ENCODE peak calls at places on chromosomes 1 and 21, in eight cellular contexts. O, I, V, X, K, B, C and T are unnamed samples.

GRCh38 chr1:116754203-116754977 is at the start of gene CD2:
- DNase-seq in I (no peak), B (no peak), X (no peak), C (no peak), O (no peak), K (peak; percentile 21), V (no peak), T (no peak)

GRCh38 chr21:15240846-15241245 is 176.0 kb upstream of the NRIP1 start:
- DNase-seq in I (no peak), V (no peak), X (no peak), C (no peak), K (no peak), O (no peak), B (no peak), T (no peak)

GRCh38 chr21:16473965-16474364 is 744.2 kb downstream of the USP25 start:
- DNase-seq in X (no peak), V (no peak), I (peak; percentile 59), O (no peak), B (no peak), C (no peak), K (peak; percentile 12), T (no peak)

GRCh38 chr1:167538657-167539056 is 14.9 kb downstream of the CREG1 start:
- DNase-seq in B (no peak), X (peak; percentile 48), C (no peak), K (no peak), I (no peak), O (no peak), V (no peak), T (no peak)

GRCh38 chr1:44407430-44408180 is 2.5 kb downstream of the RNF220 start:
- DNase-seq in C (no peak), I (no peak), O (no peak), X (no peak), V (no peak), K (no peak), B (peak; percentile 54), T (no peak)

GRCh38 chr21:31337086-31337485 is 7.0 kb downstream of the TIAM1 start:
- DNase-seq in I (no peak), X (no peak), B (no peak), O (no peak), C (no peak), V (no peak), K (no peak), T (no peak)

GRCh38 chr1:1003618-1004419 is 3.9 kb upstream of the HES4 start:
- DNase-seq in B (peak; percentile 43), C (no peak), I (no peak), K (no peak), V (no peak), O (no peak), X (no peak), T (peak; percentile 14)

GRCh38 chr1:181097242-181097641 is 8.7 kb downstream of the IER5 start:
- DNase-seq in V (no peak), O (no peak), I (no peak), X (no peak), K (no peak), C (no peak), B (no peak), T (no peak)

GRCh38 chr1:2529776-2530500 is at the start of gene HES5:
- DNase-seq in I (no peak), O (no peak), V (no peak), B (no peak), K (no peak), X (no peak), C (no peak), T (no peak)

GRCh38 chr1:2528611-2528965 is 1.5 kb downstream of the HES5 start:
- DNase-seq in B (no peak), V (no peak), K (no peak), I (no peak), O (no peak), X (no peak), C (no peak), T (no peak)

GRCh38 chr1:2532485-2533160 is 2.6 kb upstream of the HES5 start:
- DNase-seq in C (no peak), B (no peak), K (no peak), V (no peak), I (no peak), O (no peak), X (no peak), T (no peak)

GRCh38 chr1:2528966-2529750 is 905 bp downstream of the HES5 start:
- DNase-seq in B (peak; percentile 80), I (peak; percentile 46), K (peak; percentile 17), X (no peak), C (no peak), V (no peak), O (peak; percentile 83), T (no peak)

DNA sequence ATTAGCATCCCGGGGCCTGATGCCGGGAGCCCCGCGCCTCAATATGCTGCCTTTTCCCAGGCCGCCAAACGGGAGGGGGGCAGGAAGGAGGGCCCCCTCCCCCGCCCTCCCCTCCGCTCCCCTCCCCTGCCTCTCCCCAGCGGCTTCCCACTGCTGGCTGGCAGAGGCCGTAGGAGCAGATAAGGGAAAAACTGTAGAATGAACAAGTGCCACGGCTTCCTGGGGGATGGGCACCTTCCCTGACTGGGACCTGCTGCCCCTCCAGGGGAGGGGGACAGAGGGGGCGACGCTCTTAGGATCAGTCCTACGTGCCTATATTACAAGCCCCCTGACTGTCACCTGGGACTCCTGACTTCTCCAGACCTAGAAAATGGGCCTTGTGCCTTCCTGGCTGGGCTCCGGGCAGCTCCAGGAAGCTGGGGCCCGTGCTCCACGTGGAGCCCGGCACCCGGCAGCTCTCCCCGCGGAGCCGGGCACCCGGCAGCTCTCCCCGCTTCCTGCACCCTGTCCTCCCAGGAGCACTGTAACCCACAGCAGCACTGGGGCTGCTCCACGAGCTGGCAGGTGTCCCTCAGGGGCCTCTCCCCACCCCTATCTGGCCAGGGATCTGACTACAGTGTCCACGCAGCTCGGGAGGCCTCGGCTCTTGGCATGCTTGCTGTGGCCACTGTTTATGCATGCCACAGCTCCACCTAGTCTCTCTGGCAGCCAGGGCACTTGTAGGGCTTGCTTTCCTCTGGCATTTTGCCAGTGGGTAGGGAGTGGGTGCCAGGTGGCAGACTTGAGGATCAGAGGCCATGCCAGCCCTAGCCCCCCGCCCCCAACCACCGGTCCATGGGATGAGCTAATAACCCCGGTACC is 668 bp upstream of the HES5 start:
- DNase-seq in B (no peak), C (no peak), O (no peak), X (no peak), K (peak; percentile 60), V (no peak), I (no peak), T (no peak)
- H3K4me3 ChIP-seq in B (peak overlapping the region; percentile 72), C (no peak overlapping the region), O (no peak overlapping the region), X (no peak overlapping the region), K (no peak overlapping the region), V (no peak overlapping the region), I (peak overlapping the region; percentile 42), T (no peak overlapping the region)

GRCh38 chr1:212226467-212226866 is 58.7 kb upstream of the PPP2R5A start:
- DNase-seq in C (no peak), K (no peak), V (no peak), B (no peak), O (no peak), X (no peak), I (no peak), T (no peak)

GRCh38 chr1:212228076-212228475 is 57.1 kb upstream of the PPP2R5A start:
- DNase-seq in C (no peak), K (no peak), I (no peak), B (no peak), X (no peak), O (no peak), V (no peak), T (no peak)

GRCh38 chr1:212229654-212230053 is 55.6 kb upstream of the PPP2R5A start:
- DNase-seq in B (no peak), C (no peak), X (no peak), K (no peak), V (no peak), O (no peak), I (no peak), T (peak; percentile 43)

GRCh38 chr1:212230329-212230728 is 54.9 kb upstream of the PPP2R5A start:
- DNase-seq in V (no peak), B (no peak), K (peak; percentile 82), I (no peak), X (no peak), C (no peak), O (no peak), T (no peak)

DNA sequence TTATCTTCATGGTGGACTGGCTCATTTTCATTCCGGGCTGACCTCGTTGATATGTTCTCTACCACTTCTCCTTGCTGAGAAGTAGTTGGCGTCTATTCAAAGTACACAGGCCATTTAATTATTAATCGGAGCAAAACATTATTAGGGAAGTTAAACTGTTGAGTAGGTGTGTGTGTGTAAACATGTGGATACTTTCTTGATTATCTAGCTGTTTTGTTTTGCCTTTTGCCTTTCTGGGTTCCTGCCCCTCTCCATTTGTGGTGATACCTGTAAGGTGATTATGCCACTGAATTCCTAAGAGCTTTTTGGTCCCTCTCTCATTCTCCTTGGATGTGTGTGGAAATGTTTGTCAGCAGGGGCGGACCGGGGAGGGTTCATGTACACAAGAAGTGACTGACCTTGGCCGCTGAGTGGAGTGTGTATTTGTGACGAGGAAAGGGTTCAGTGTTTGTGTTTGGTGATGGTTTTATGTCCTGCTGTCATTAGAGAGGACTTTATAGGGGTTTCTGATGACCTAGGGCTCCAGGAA is 56.6 kb upstream of the PPP2R5A start:
- DNase-seq in C (no peak), X (peak; percentile 43), K (no peak), O (peak; percentile 88), B (no peak), I (no peak), V (no peak), T (no peak)
- H3K27ac ChIP-seq in C (no peak overlapping the region), X (no peak overlapping the region), K (peak overlapping the region; percentile 94), O (peak overlapping the region; percentile 93), B (no peak overlapping the region), I (no peak overlapping the region), V (no peak overlapping the region), T (no peak overlapping the region)

GRCh38 chr1:22383526-22384291 is 67.9 kb upstream of the ZBTB40 start:
- DNase-seq in K (no peak), O (no peak), I (no peak), B (no peak), V (no peak), X (peak; percentile 21), C (no peak), T (no peak)

GRCh38 chr1:22386774-22387173 is 64.9 kb upstream of the ZBTB40 start:
- DNase-seq in I (no peak), K (no peak), O (no peak), V (no peak), C (no peak), B (no peak), X (no peak), T (no peak)

GRCh38 chr1:22388666-22389455 is 62.8 kb upstream of the ZBTB40 start:
- DNase-seq in X (peak; percentile 11), K (no peak), C (no peak), B (no peak), V (no peak), O (no peak), I (peak; percentile 40), T (no peak)

GRCh38 chr1:22385537-22385936 is 66.1 kb upstream of the ZBTB40 start:
- DNase-seq in X (no peak), V (no peak), B (no peak), K (no peak), O (no peak), I (no peak), C (no peak), T (no peak)

GRCh38 chr1:22387888-22388564 is 63.6 kb upstream of the ZBTB40 start:
- DNase-seq in V (no peak), B (no peak), K (no peak), I (no peak), X (no peak), C (no peak), O (no peak), T (no peak)
- TF ChIP-seq POLR2A in V (no peak), B (no peak), K (no peak), I (no peak), X (no peak), C (no peak), O (no peak), T (no peak)

DNA sequence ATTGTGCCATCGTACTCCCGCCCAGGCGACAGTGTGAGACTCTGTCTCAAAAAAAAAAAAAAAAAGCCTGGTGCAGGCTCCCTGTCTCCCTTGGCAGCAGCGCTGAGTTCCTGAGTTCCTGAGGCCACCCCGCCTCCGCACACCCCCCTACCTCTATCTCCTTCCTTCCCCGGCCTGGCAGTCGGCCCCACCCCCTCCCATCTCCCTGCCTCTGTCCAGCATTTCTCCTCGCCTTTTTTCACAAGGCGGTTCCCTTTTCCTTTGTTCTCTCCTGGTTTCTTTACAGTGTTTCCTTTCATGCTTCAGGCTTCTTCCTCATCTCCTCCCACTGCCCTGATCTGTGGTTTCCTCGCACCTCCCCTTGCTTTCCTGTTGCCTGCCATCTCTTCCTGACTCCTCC is 2.7 kb downstream of the RORC start:
- DNase-seq in I (peak; percentile 83), B (peak; percentile 62), X (no peak), O (peak; percentile 62), V (peak; percentile 53), C (no peak), K (peak; percentile 82), T (no peak)
- H3K4me3 ChIP-seq in I (no peak overlapping the region), B (no peak overlapping the region), X (no peak overlapping the region), O (no peak overlapping the region), V (no peak overlapping the region), C (no peak overlapping the region), K (no peak overlapping the region), T (no peak overlapping the region)